ENCODE peak calls at places on chromosomes 5 and 9, in nine cellular contexts. E, V, T, K, S, X, B, N and U are unnamed samples.

GRCh38 chr5:126656397-126657007 is 55.8 kb downstream of the PHAX start:
- DNase-seq in E (no peak), V (no peak), T (no peak), K (peak), S (no peak), X (no peak), B (peak), N (peak), U (peak)

GRCh38 chr9:38035873-38036272 is 33.2 kb downstream of the SHB start:
- DNase-seq in E (no peak), V (no peak), T (no peak), K (no peak), S (no peak), X (peak), B (peak), N (peak), U (no peak)

GRCh38 chr5:103366938-103367549 is 108.5 kb downstream of the MACIR start:
- DNase-seq in E (no peak), V (no peak), T (no peak), K (no peak), S (no peak), X (no peak), B (no peak), N (no peak), U (peak)

GRCh38 chr5:107426209-107426608 is 244.5 kb downstream of the EFNA5 start:
- DNase-seq in E (no peak), V (no peak), T (no peak), K (no peak), S (no peak), X (no peak), B (no peak), N (no peak), U (no peak)

GRCh38 chr5:7606840-7607453 is 211.0 kb downstream of the ADCY2 start:
- DNase-seq in E (no peak), V (no peak), T (no peak), K (peak), S (no peak), X (no peak), B (no peak), N (no peak), U (no peak)

GRCh38 chr5:160198148-160198545 is 31.2 kb upstream of the FABP6 start:
- DNase-seq in E (no peak), V (no peak), T (no peak), K (no peak), S (no peak), X (no peak), B (no peak), N (no peak), U (no peak)

GRCh38 chr5:437281-437771 is 5.7 kb upstream of the EXOC3 start:
- DNase-seq in E (no peak), V (no peak), T (no peak), K (no peak), S (no peak), X (no peak), B (no peak), N (no peak), U (peak)

GRCh38 chr9:89592201-89592815 is 12.5 kb upstream of the GADD45G start:
- DNase-seq in E (no peak), V (no peak), T (no peak), K (no peak), S (no peak), X (no peak), B (no peak), N (no peak), U (peak)

GRCh38 chr9:128550770-128551651 is 1.4 kb upstream of the SPTAN1 start:
- DNase-seq in E (no peak), V (no peak), T (no peak), K (peak), S (no peak), X (no peak), B (peak), N (peak), U (peak)